ENCODE peak calls at places on chromosomes 7 and 10, in six cellular contexts. X is GM23248, J is hepatocyte, K is PC-3, Y is neural progenitor cell, B is GM23338. H is an unnamed sample.
A peak's percentile ranks its signal among the peaks of the same experiment; 100 is the strongest.

GRCh38 chr7:155883491-155884224 is 71.4 kb upstream of the SHH start:
- DNase-seq in X (no peak), J (no peak), Y (no peak), B (no peak), K (no peak), H (no peak)

GRCh38 chr10:86373251-86373650 is 6.7 kb upstream of the GRID1 start:
- DNase-seq in K (no peak), X (no peak), J (no peak), B (no peak), Y (no peak), H (no peak)

GRCh38 chr10:111890046-111890445 is 293.5 kb downstream of the GPAM start:
- DNase-seq in K (no peak), J (no peak), X (no peak), Y (peak; percentile 27), B (peak; percentile 4), H (no peak)

GRCh38 chr10:34454590-34455289 is 360.4 kb downstream of the PARD3 start:
- DNase-seq in Y (no peak), J (no peak), X (no peak), K (no peak), B (no peak), H (no peak)

GRCh38 chr7:159140170-159140910 is 4.3 kb downstream of the VIPR2 start:
- DNase-seq in Y (no peak), J (no peak), K (no peak), X (no peak), B (peak; percentile 19), H (no peak)

GRCh38 chr7:30846378-30846777 is 65.3 kb upstream of the AQP1 start:
- DNase-seq in J (no peak), Y (no peak), K (peak; percentile 93), B (no peak), X (no peak), H (no peak)

GRCh38 chr10:67107670-67108069 is 181.8 kb downstream of the LRRTM3 start:
- DNase-seq in X (no peak), K (no peak), B (no peak), Y (no peak), J (no peak), H (no peak)

GRCh38 chr10:122020202-122020601 is 31.2 kb downstream of the TACC2 start:
- DNase-seq in X (no peak), Y (no peak), K (no peak), J (no peak), B (no peak), H (no peak)

GRCh38 chr10:15720635-15721310 is 1.1 kb upstream of the ITGA8 start:
- DNase-seq in X (no peak), B (no peak), Y (no peak), J (no peak), K (no peak), H (no peak)

DNA sequence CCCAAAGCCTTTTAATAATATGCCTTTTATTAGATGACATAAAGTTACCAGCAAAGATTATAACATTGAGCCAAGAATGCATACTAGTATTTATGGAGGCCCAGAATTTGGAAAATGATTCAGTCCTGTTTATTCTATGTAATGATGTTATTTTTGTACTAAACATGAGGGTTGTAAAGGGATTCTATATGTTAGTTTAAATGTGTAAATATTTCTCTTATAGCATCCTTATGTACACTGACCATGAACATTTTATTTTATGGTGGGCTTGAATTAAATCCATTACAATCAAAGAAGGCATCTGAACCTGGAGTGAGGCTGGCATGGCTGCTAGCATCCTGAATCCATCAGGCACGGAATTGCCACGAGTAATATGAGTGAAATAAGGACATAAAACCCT is 80.2 kb downstream of the RAB18 start:
- DNase-seq in Y (no peak), J (no peak), K (no peak), B (no peak), X (no peak), H (no peak)
- TF ChIP-seq EZH2phosphoT487 in Y (no peak), J (peak; percentile 99), K (no peak), B (no peak), X (no peak), H (no peak)

DNA sequence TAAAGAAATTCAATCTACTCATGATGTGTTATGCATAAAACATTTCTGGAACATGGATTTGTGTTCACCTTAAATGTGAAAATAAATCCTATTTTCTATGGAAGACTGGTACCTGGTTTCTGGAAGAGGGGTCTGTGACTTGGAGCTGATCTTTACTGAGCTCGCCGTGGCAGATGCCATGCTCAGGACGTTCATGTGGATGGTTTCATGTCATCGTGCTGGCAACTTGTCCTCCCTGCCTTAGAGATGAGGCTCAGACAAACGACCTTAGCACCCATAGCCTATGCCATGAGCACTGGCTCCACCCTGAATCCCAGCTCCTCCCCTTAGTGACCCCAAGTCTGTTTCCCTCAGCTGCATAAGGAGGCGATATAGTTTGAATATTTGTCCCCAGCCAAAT is 7.3 kb downstream of the PPIF start:
- DNase-seq in K (no peak), J (no peak), Y (no peak), X (no peak), B (no peak), H (no peak)
- H3K4me1 ChIP-seq in K (peaks cover 8% of the 10 kb centered on the region), J (peaks cover 4% of the 10 kb centered on the region), Y (no peaks in the 10 kb centered on the region), X (no peaks in the 10 kb centered on the region), B (no peaks in the 10 kb centered on the region), H (no peaks in the 10 kb centered on the region)

GRCh38 chr10:91354166-91354565 is 56.0 kb upstream of the HECTD2 start:
- DNase-seq in X (no peak), Y (no peak), B (no peak), K (no peak), J (no peak), H (no peak)

GRCh38 chr10:91347529-91347928 is 62.6 kb upstream of the HECTD2 start:
- DNase-seq in Y (no peak), K (no peak), J (no peak), B (no peak), X (no peak), H (no peak)

GRCh38 chr10:91349381-91349780 is 60.8 kb upstream of the HECTD2 start:
- DNase-seq in Y (no peak), B (no peak), X (peak; percentile 93), J (peak; percentile 54), K (no peak), H (no peak)

GRCh38 chr10:91352760-91353159 is 57.4 kb upstream of the HECTD2 start:
- DNase-seq in B (no peak), Y (no peak), J (no peak), X (no peak), K (no peak), H (no peak)

DNA sequence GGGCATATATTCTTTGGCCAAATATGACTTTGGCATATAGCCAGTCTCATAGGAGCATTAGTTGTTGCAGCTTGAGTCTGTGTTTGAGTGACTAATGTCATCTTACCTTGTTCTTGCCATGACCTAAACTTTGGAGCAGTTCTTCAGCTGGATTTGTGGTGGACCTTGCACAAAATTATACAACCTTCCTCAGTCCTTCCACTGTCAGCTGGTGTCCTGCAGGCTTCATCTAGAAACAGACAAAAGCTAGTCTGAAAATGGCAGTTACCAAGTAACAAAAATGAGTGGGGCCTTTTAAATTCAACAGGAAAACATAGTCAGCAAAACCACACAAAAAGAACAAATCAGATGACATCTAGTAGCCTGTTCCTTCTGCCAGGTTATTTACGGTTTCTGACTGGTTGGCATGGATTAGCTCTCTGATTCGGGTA is 59.5 kb upstream of the HECTD2 start:
- DNase-seq in J (no peak), K (no peak), X (peak; percentile 26), B (no peak), Y (no peak), H (no peak)
- TF ChIP-seq EZH2phosphoT487 in J (no peak), K (no peak), X (no peak), B (no peak), Y (no peak), H (no peak)

GRCh38 chr10:133334495-133335237 is 2.0 kb downstream of the CALY start:
- DNase-seq in X (peak; percentile 58), Y (peak; percentile 52), B (peak; percentile 60), K (no peak), J (no peak), H (no peak)
- H3K4me1 ChIP-seq in X (no peaks in the 10 kb centered on the region), Y (peaks cover 10% of the 10 kb centered on the region), B (no peaks in the 10 kb centered on the region), K (no peaks in the 10 kb centered on the region), J (peaks cover 14% of the 10 kb centered on the region), H (no peaks in the 10 kb centered on the region)

GRCh38 chr7:73703985-73704639 is 15.4 kb downstream of the STX1A start:
- DNase-seq in K (no peak), J (peak; percentile 73), B (peak; percentile 91), X (peak; percentile 52), Y (peak; percentile 95), H (peak; percentile 19)
- TF ChIP-seq EZH2phosphoT487 in K (no peak), J (no peak), B (no peak), X (no peak), Y (no peak), H (no peak)

GRCh38 chr10:89476676-89477075 is 58.7 kb downstream of the SLC16A12 start:
- DNase-seq in X (no peak), B (no peak), Y (no peak), J (no peak), K (no peak), H (no peak)

GRCh38 chr10:89475567-89475966 is 59.8 kb downstream of the SLC16A12 start:
- DNase-seq in K (no peak), J (no peak), X (no peak), B (no peak), Y (no peak), H (no peak)

GRCh38 chr10:89476150-89476549 is 59.2 kb downstream of the SLC16A12 start:
- DNase-seq in J (no peak), X (no peak), Y (no peak), K (no peak), B (no peak), H (no peak)

GRCh38 chr10:89474452-89474851 is 60.1 kb downstream of the IFIT5 start:
- DNase-seq in Y (no peak), J (no peak), X (no peak), K (no peak), B (no peak), H (no peak)

GRCh38 chr10:89475137-89475536 is 60.3 kb downstream of the SLC16A12 start:
- DNase-seq in J (no peak), Y (peak; percentile 9), K (no peak), B (no peak), X (no peak), H (no peak)
- H3K4me1 ChIP-seq in J (peaks cover 56% of the 10 kb centered on the region), Y (no peaks in the 10 kb centered on the region), K (no peaks in the 10 kb centered on the region), B (peaks cover 4% of the 10 kb centered on the region), X (peaks cover 26% of the 10 kb centered on the region), H (no peaks in the 10 kb centered on the region)

DNA sequence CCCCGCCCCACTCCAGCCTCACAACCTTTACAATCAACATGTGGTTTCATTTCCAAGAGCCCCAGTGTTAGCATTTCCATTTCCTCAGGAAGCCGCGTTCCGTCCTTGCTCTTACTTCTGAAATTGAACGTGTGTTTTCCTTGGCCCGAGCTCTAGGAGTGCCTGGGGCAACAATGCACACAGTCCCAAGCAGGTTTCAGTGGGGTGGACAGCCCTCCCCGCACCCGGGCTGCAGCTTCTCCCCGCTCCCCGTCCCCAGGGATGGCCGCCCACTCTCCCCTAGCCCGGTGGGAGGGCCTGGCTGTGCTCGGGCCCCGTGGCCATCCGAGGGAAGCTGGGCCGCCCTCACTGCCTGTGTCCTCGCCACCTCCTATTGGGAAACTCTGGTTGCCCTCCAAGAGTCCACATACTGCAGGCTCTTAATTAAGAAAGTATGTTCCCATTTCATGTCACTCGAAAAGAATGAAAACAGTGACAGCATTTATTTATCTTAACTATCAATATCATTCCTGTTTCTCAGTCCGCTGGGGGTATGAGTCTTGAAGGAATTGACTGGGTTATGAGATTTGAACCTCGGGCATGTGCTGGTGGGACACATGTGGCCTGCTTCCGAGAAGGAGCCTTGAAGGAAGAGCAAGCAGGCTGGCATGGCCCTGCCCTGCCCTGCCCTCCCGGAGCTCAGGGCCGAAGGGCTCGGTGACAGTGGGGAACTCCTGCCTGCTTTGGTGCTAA is 163.8 kb downstream of the GRK5 start:
- DNase-seq in K (no peak), J (no peak), X (peak; percentile 95), B (no peak), Y (no peak), H (no peak)
- TF ChIP-seq EZH2phosphoT487 in K (no peak), J (no peak), X (no peak), B (no peak), Y (no peak), H (no peak)

H was measured in OCI-LY7.